ENCODE peak calls at places on chromosomes 5 and 9, in nine cellular contexts. M is endodermal cell, F is H1, L is astrocyte, A is fibroblast of lung, I is body of pancreas, D is uterus, Q is pancreas, C is heart left ventricle. P is an unnamed sample.

GRCh38 chr5:97629281-97629680 is 446.2 kb upstream of the RIOK2 start:
- DNase-seq in F (no peak), L (peak; percentile 79), Q (peak; percentile 8), I (peak; percentile 13), A (peak; percentile 85), M (no peak), D (peak; percentile 24), C (peak; percentile 67), P (no peak)

GRCh38 chr5:144183254-144183889 is 12.7 kb downstream of the KCTD16 start:
- DNase-seq in L (peak; percentile 34), F (no peak), M (no peak), C (no peak), Q (no peak), A (peak; percentile 56), I (no peak), D (no peak), P (no peak)

GRCh38 chr9:76302947-76303550 is 91.2 kb downstream of the RFK start:
- DNase-seq in M (no peak), F (no peak), D (no peak), Q (peak; percentile 16), C (no peak), A (peak; percentile 47), I (peak; percentile 22), L (peak; percentile 30), P (no peak)

GRCh38 chr5:14581891-14582796 is 552 bp downstream of the OTULINL start:
- DNase-seq in I (peak; percentile 68), L (no peak), Q (peak; percentile 62), C (peak; percentile 42), F (peak; percentile 85), M (peak; percentile 89), D (peak; percentile 46), A (peak; percentile 21), P (peak; percentile 92)

GRCh38 chr9:116482740-116483139 is 204.4 kb upstream of the TRIM32 start:
- DNase-seq in I (no peak), F (peak; percentile 47), L (peak; percentile 25), A (peak; percentile 48), C (peak; percentile 43), D (no peak), Q (no peak), M (peak; percentile 68), P (no peak)

GRCh38 chr5:144281784-144282183 is 111.1 kb downstream of the KCTD16 start:
- DNase-seq in A (no peak), C (no peak), F (no peak), Q (no peak), M (no peak), I (no peak), L (no peak), D (no peak), P (no peak)

GRCh38 chr5:149151717-149152116 is 10.4 kb downstream of the ABLIM3 start:
- DNase-seq in D (no peak), A (no peak), M (peak; percentile 53), L (no peak), C (no peak), Q (no peak), I (no peak), F (no peak), P (no peak)

GRCh38 chr9:36486454-36486932 is 86.2 kb upstream of the MELK start:
- DNase-seq in M (no peak), A (peak; percentile 28), Q (peak; percentile 24), L (no peak), I (no peak), F (no peak), C (no peak), D (no peak), P (peak; percentile 12)

GRCh38 chr5:87399720-87400119 is 13.0 kb downstream of the CCNH start:
- DNase-seq in F (no peak), M (no peak), Q (no peak), A (no peak), D (no peak), I (no peak), L (no peak), C (no peak), P (no peak)

GRCh38 chr5:87398981-87399616 is 13.6 kb downstream of the CCNH start:
- DNase-seq in M (no peak), D (no peak), C (no peak), A (no peak), L (no peak), Q (no peak), I (no peak), F (no peak), P (peak; percentile 14)

GRCh38 chr5:87401626-87402025 is 11.1 kb downstream of the CCNH start:
- DNase-seq in C (no peak), M (no peak), D (no peak), A (no peak), I (no peak), Q (no peak), F (no peak), L (no peak), P (no peak)

GRCh38 chr5:87403409-87403808 is 9.3 kb downstream of the CCNH start:
- DNase-seq in D (no peak), I (no peak), C (no peak), A (no peak), M (no peak), L (no peak), Q (no peak), F (no peak), P (no peak)

DNA sequence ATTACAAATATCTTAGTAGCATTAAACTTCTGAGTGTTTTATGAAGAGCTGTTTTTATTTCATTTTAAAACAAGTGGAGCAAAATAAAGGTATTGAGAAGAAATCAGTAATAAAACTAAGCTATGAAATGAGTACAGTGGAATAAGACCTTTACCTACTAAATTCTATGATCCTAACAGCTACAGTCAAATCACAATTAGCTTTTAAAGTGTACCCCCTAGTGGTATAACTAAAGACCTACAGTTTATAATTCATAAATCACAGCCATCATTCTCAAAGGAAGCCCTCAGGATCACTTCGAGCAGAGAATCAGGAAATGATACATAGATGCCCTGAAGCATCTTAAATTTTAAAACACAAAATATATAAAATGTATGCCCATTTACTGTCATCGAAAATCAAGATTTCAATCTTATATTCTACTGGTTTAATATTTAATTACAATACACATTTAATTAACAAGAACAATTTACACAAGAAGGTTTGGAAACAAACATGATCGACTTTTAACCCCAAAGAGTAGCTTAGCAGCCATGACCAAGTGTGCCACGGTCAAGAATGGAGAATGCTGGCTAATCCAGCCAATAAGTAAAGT is 12.3 kb downstream of the CCNH start:
- DNase-seq in Q (no peak), A (peak; percentile 27), L (peak; percentile 22), I (no peak), F (no peak), D (no peak), M (no peak), C (no peak), P (no peak)
- TF ChIP-seq CTCF in Q (peak; percentile 63), A (peak; percentile 53), L (peak; percentile 51), I (peak; percentile 60), F (no peak), D (peak; percentile 47), M (peak; percentile 85), C (peak; percentile 81), P (peak; percentile 21)

DNA sequence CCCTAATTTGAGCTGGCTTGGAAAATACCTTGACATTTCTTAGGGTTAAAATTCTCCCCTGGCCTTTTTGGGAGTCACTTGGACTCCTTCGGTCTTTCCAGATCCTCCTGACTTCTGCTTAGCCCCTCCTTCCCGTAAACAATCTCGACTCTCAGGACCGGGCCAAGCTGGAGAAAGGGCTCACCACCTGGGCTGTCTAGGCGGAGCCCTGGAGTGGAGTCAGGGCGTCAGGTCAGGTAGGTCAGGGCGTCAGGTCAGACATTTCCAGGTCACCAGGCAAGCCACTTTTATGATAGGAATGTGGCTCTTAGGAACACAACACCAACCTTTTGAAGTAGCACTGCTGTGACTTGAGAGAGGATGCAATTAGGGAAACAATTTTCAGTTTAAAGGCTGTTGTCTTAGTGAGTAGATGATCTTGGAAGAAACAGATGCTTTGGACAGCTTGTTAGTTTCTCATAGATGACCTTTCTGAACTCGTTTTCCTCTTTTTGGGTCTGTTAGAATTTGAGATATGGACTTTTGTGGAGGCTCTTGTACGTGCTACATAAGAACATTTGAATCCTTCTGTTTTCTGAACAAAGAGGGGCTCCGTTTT is 12.8 kb downstream of the OSTF1 start:
- DNase-seq in F (no peak), L (no peak), M (peak; percentile 56), D (no peak), I (no peak), Q (no peak), A (no peak), C (no peak), P (no peak)
- H3K27ac ChIP-seq in F (no peak overlapping the region), L (no peak overlapping the region), M (no peak overlapping the region), D (peak overlapping the region; percentile 44), I (no peak overlapping the region), Q (no peak overlapping the region), A (no peak overlapping the region), C (no peak overlapping the region), P (no peak overlapping the region)

DNA sequence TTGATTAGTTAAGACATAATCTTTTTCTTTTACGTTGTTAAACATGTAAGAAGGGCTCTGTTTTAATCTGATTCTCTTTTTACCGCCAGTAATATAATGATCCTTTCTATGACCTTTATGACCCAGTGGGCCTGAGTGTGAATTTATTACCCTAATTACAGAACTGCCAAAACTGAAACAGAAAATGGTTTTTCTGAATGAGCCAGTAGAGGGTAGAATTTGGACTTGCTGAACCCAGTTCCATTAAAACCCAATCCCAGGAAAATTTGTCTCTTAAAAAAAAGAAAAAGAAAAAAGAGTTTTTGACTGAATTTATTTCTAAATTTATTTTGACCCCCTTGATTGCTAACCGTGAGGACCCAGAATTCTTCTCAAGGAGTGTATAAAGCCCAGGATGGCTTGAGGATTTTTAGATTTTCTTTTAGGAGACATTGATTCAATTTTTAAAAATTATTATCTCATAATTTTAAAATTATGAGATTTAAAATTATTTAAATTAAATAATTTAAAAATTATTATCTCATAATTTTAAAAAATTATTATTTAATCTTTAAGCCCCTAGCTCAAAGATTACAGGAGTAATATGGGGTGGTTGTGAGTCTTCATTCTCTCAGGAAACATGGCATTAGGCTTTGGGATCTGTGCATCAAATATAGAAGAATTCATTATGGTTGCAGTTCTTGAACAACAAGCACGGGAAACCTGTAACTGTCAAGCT is 94.1 kb upstream of the GLIS3 start:
- DNase-seq in M (no peak), L (no peak), F (no peak), A (no peak), C (no peak), D (no peak), Q (no peak), I (no peak), P (no peak)
- TF ChIP-seq CTCF in M (no peak), L (no peak), F (no peak), A (no peak), C (no peak), D (no peak), Q (no peak), I (no peak), P (no peak)

DNA sequence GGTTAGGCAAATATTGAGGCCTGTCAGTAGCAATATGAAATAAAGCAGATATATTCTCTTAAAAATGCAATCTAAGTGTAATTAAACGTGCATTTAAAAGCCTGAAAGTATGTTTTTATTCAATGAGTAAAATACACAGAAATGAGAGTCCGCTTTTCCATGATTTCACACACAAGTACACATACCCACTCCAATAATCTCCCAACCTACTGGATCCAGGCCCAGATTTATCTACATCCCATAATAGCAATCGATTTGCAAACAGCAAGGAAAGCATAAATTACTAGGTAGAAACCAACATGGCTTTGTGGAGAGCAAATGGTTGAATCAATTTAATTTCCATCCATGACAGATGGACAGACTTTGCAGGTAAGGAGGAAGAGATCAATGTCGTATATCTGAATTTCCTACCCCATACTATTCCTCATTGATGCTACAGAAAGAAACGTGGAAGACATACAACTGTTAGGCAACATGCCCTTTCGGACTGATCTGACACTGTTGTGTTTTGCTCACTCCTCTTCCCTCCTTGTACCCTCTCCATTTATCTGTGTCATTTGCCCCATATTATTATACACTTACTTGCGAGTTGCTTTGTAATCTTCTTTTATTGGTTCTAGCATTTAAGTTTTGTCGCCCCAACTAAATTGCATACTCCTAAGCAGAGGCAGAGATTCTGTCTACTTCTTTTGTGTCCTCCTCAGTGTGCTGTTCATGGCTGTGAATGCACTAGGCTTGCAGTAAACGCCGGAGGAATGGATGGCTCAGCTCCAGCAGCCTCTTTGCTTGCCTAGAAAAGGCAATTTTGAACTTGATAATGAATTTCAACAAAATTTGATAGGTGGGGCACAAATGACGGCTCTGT is 133.6 kb downstream of the NFIB start:
- DNase-seq in L (no peak), C (peak; percentile 35), A (no peak), D (peak; percentile 42), I (peak; percentile 42), Q (peak; percentile 20), M (no peak), F (no peak), P (no peak)
- H3K27ac ChIP-seq in L (no peak overlapping the region), C (peak overlapping the region; percentile 71), A (no peak overlapping the region), D (peak overlapping the region; percentile 58), I (peak overlapping the region; percentile 66), Q (peak overlapping the region; percentile 74), M (no peak overlapping the region), F (no peak overlapping the region), P (no peak overlapping the region)